ENCODE peak calls at places on chromosome 10, in six cellular contexts. M is gastrocnemius medialis, X is adrenal gland, N is pancreas, A is spleen, Q is RWPE1. V is an unnamed sample.

GRCh38 chr10:132136689-132137088 is 50.1 kb upstream of the DPYSL4 start:
- DNase-seq in Q (no peak), A (peak), M (no peak), N (peak), X (no peak), V (no peak)

GRCh38 chr10:108031505-108031904 is 867.0 kb upstream of the SORCS1 start:
- DNase-seq in A (no peak), M (no peak), N (no peak), Q (no peak), X (no peak), V (no peak)

GRCh38 chr10:128325788-128326187 is 199.6 kb upstream of the MKI67 start:
- DNase-seq in N (no peak), M (no peak), A (no peak), X (no peak), Q (no peak), V (no peak)

GRCh38 chr10:123913688-123914268 is 22.2 kb upstream of the CPXM2 start:
- DNase-seq in M (no peak), N (no peak), Q (no peak), A (no peak), X (peak), V (no peak)

GRCh38 chr10:119602241-119603095 is 5.7 kb upstream of the TIAL1 start:
- DNase-seq in M (no peak), X (peak), Q (no peak), N (no peak), A (peak), V (no peak)

GRCh38 chr10:71753960-71754505 is 19.3 kb downstream of the VSIR start:
- DNase-seq in Q (no peak), A (peak), M (no peak), N (peak), X (no peak), V (no peak)

GRCh38 chr10:116690356-116691078 is 51.8 kb downstream of the HSPA12A start:
- DNase-seq in X (peak), A (no peak), Q (no peak), M (no peak), N (no peak), V (no peak)

GRCh38 chr10:69407621-69408301 is 9.0 kb downstream of the TACR2 start:
- DNase-seq in A (peak), X (no peak), M (no peak), Q (no peak), N (no peak), V (no peak)

GRCh38 chr10:49310901-49311561 is 12.1 kb downstream of the C10orf71 start:
- DNase-seq in N (no peak), M (no peak), X (no peak), A (peak), Q (no peak), V (no peak)

GRCh38 chr10:82814635-82815034 is 939.6 kb downstream of the NRG3 start:
- DNase-seq in Q (no peak), A (no peak), X (no peak), N (no peak), M (no peak), V (no peak)

GRCh38 chr10:17353568-17353967 is 100.8 kb downstream of the ST8SIA6 start:
- DNase-seq in A (no peak), N (no peak), Q (peak), X (no peak), M (no peak), V (no peak)

GRCh38 chr10:48722153-48722861 is 37.6 kb downstream of the WDFY4 start:
- DNase-seq in M (no peak), A (no peak), Q (no peak), X (no peak), N (no peak), V (no peak)

GRCh38 chr10:34585422-34586115 is 229.5 kb downstream of the PARD3 start:
- DNase-seq in X (no peak), Q (no peak), A (no peak), N (no peak), M (no peak), V (no peak)

GRCh38 chr10:123906884-123907652 is 15.5 kb upstream of the CPXM2 start:
- DNase-seq in N (no peak), M (no peak), Q (no peak), X (no peak), A (no peak), V (no peak)

GRCh38 chr10:102229810-102230263 is 3.7 kb downstream of the ELOVL3 start:
- DNase-seq in M (peak), A (peak), N (peak), Q (peak), X (peak), V (peak)

GRCh38 chr10:2674451-2674850 is 392.9 kb upstream of the PFKP start:
- DNase-seq in Q (no peak), X (no peak), A (no peak), M (no peak), N (no peak), V (no peak)

GRCh38 chr10:3779146-3779707 is 5.8 kb downstream of the KLF6 start:
- DNase-seq in A (peak), N (no peak), X (no peak), M (no peak), Q (no peak), V (no peak)

GRCh38 chr10:7192831-7193348 is 217.9 kb downstream of the SFMBT2 start:
- DNase-seq in A (no peak), M (no peak), N (no peak), Q (no peak), X (no peak), V (no peak)

GRCh38 chr10:66627156-66627555 is 298.7 kb upstream of the LRRTM3 start:
- DNase-seq in M (no peak), Q (peak), A (no peak), N (no peak), X (no peak), V (no peak)

GRCh38 chr10:123458933-123459332 is 207.2 kb upstream of the GPR26 start:
- DNase-seq in X (no peak), N (no peak), A (no peak), Q (no peak), M (no peak), V (no peak)

GRCh38 chr10:37572206-37572605 is 285.2 kb downstream of the ZNF248 start:
- DNase-seq in Q (no peak), A (no peak), M (peak), X (peak), N (no peak), V (no peak)

GRCh38 chr10:117741524-117741923 is 199.0 kb downstream of the EMX2 start:
- DNase-seq in Q (no peak), M (no peak), A (no peak), N (no peak), X (no peak), V (no peak)

GRCh38 chr10:44323838-44324237 is 61.1 kb downstream of the CXCL12 start:
- DNase-seq in A (no peak), M (no peak), Q (no peak), X (no peak), N (no peak), V (no peak)

GRCh38 chr10:29569778-29570177 is 65.0 kb downstream of the SVIL start:
- DNase-seq in A (no peak), Q (no peak), N (no peak), M (no peak), X (no peak), V (no peak)

GRCh38 chr10:9311702-9312499 is 1257.4 kb downstream of the GATA3 start:
- DNase-seq in N (no peak), A (no peak), Q (peak), X (no peak), M (no peak), V (no peak)

GRCh38 chr10:9198611-9199010 is 1144.1 kb downstream of the GATA3 start:
- DNase-seq in M (no peak), Q (no peak), A (no peak), X (no peak), N (no peak), V (no peak)

GRCh38 chr10:607545-608196 is 81.8 kb downstream of the DIP2C start:
- DNase-seq in X (no peak), A (peak), Q (no peak), N (no peak), M (no peak), V (no peak)

GRCh38 chr10:27446091-27446918 is 57.8 kb upstream of the RAB18 start:
- DNase-seq in A (no peak), M (no peak), X (no peak), N (no peak), Q (peak), V (no peak)

GRCh38 chr10:117374506-117375359 is 507 bp downstream of the PDZD8 start:
- DNase-seq in X (peak), A (peak), N (peak), Q (peak), M (peak), V (no peak)

GRCh38 chr10:4780782-4781181 is 45.2 kb upstream of the AKR1E2 start:
- DNase-seq in Q (peak), X (no peak), M (no peak), A (no peak), N (no peak), V (no peak)

GRCh38 chr10:128013626-128014025 is 106.7 kb downstream of the PTPRE start:
- DNase-seq in X (no peak), N (no peak), M (no peak), A (no peak), Q (no peak), V (no peak)

GRCh38 chr10:93758911-93759410 is 1.2 kb downstream of the LGI1 start:
- DNase-seq in X (no peak), M (no peak), A (no peak), N (no peak), Q (no peak), V (no peak)

DNA sequence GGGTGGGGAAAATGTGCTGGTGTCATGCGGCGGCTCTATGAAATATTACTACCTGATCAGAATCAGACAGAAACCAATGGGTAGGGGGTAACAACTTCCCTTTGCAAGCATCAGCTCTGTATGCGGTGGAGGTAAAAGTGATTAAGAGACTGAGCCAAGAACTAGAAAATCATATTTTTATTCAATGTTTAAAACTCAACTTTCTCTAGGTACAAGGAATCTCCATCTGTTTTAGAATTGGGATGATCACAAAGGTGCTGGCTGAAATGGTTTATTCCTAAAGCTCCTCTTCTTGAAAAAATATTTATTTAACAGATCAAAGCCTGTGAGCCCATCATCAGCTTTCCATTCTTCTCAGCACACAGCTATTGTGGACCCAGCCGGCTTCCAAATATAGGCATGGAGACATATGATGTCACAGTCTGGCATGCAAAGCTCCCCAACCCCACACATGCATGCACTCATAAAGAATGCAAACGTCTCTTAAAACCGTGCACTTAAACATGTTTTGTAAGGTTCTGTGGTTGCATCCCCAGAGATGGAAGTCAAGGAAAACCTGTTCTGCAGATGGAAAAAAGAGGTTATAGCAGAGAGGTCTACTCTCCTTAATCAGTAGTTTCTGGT is 126.0 kb downstream of the SKIDA1 start:
- DNase-seq in M (no peak), Q (peak), X (no peak), N (no peak), A (no peak), V (no peak)
- H3K27ac ChIP-seq in M (no peak), Q (no peak), X (no peak), N (no peak), A (no peak), V (no peak)

GRCh38 chr10:62044569-62044968 is 143.1 kb downstream of the ARID5B start:
- DNase-seq in X (no peak), A (no peak), N (no peak), Q (no peak), M (no peak), V (no peak)

GRCh38 chr10:62045765-62046521 is 144.4 kb downstream of the ARID5B start:
- DNase-seq in A (no peak), M (no peak), X (no peak), Q (no peak), N (no peak), V (no peak)

GRCh38 chr10:62046522-62047239 is 145.2 kb downstream of the ARID5B start:
- DNase-seq in N (no peak), Q (peak), X (peak), M (no peak), A (no peak), V (no peak)

GRCh38 chr10:62040896-62041295 is 139.4 kb downstream of the ARID5B start:
- DNase-seq in X (no peak), A (no peak), Q (no peak), M (no peak), N (no peak), V (no peak)

GRCh38 chr10:62043493-62043938 is 142.0 kb downstream of the ARID5B start:
- DNase-seq in X (no peak), M (no peak), Q (peak), N (no peak), A (no peak), V (no peak)
- H3K27ac ChIP-seq in X (no peak), M (peak), Q (no peak), N (no peak), A (peak), V (peak)

GRCh38 chr10:31072453-31072852 is 40.8 kb upstream of the ZNF438 start:
- DNase-seq in M (no peak), X (no peak), A (no peak), Q (no peak), N (no peak), V (no peak)

GRCh38 chr10:31076589-31076988 is 44.9 kb upstream of the ZNF438 start:
- DNase-seq in Q (no peak), X (no peak), A (no peak), N (no peak), M (no peak), V (no peak)

GRCh38 chr10:31071232-31071999 is 39.8 kb upstream of the ZNF438 start:
- DNase-seq in M (peak), X (no peak), N (no peak), A (no peak), Q (peak), V (no peak)

GRCh38 chr10:31075434-31075833 is 43.8 kb upstream of the ZNF438 start:
- DNase-seq in M (no peak), Q (peak), N (no peak), A (no peak), X (no peak), V (no peak)

GRCh38 chr10:31074357-31075065 is 42.8 kb upstream of the ZNF438 start:
- DNase-seq in A (no peak), N (no peak), M (no peak), X (no peak), Q (no peak), V (no peak)
- H3K27ac ChIP-seq in A (no peak), N (no peak), M (peak), X (no peak), Q (peak), V (no peak)

DNA sequence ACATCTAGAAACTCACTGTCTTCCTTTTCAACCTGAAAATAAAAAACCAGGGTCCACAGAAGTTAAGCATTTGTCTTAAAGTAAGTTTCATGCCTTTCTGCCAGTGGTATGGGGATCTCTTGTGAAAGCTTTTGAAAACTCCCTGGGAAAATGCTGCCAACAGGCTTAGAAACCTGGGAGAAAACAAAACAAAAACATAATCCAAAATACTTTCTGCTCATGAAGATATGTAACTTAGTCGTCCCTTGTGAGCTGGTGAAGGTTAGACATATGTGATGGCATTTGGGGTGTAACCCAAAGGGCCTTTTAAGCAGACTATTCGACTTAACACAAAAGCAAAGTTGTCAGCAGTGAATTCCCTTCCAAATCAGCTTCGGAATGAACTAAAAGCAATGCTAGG is 66.4 kb upstream of the ZNF438 start:
- DNase-seq in M (no peak), X (no peak), A (no peak), Q (no peak), N (no peak), V (no peak)
- H3K27ac ChIP-seq in M (peak), X (no peak), A (no peak), Q (no peak), N (no peak), V (no peak)

GRCh38 chr10:103750836-103751235 is 104.5 kb downstream of the SH3PXD2A start:
- DNase-seq in A (no peak), N (no peak), M (no peak), Q (no peak), X (no peak), V (no peak)

GRCh38 chr10:103752680-103753248 is 102.6 kb downstream of the SH3PXD2A start:
- DNase-seq in N (no peak), X (no peak), Q (no peak), A (no peak), M (no peak), V (no peak)

GRCh38 chr10:103749779-103750178 is 105.6 kb downstream of the SH3PXD2A start:
- DNase-seq in A (no peak), Q (no peak), X (no peak), N (no peak), M (no peak), V (no peak)

GRCh38 chr10:103748020-103748419 is 107.4 kb downstream of the SH3PXD2A start:
- DNase-seq in X (no peak), N (no peak), M (no peak), Q (no peak), A (no peak), V (no peak)

GRCh38 chr10:103751696-103752287 is 103.6 kb downstream of the SH3PXD2A start:
- DNase-seq in M (no peak), A (no peak), Q (no peak), X (no peak), N (no peak), V (no peak)
- H3K27ac ChIP-seq in M (peak), A (no peak), Q (peak), X (no peak), N (no peak), V (no peak)

GRCh38 chr10:86535057-86535882 is 13.7 kb upstream of the WAPL start:
- DNase-seq in N (peak), X (peak), A (peak), Q (peak), M (peak), V (no peak)
- H3K27ac ChIP-seq in N (peak), X (no peak), A (no peak), Q (peak), M (peak), V (no peak)

GRCh38 chr10:103829266-103829665 is 26.1 kb downstream of the SH3PXD2A start:
- DNase-seq in Q (no peak), X (no peak), A (no peak), M (no peak), N (no peak), V (no peak)
- H3K27ac ChIP-seq in Q (peak), X (no peak), A (no peak), M (no peak), N (no peak), V (no peak)